ENCODE peak calls at places on chromosomes 13 and 19, in eight cellular contexts. G is GM20000, Q is endothelial cell, P is breast epithelium, S is activated B cell treated with CpG ODN at 0.5 μM for 24 hours, K is psoas muscle, O is body of pancreas, W is Peyer's patch. R is an unnamed sample.

GRCh38 chr13:33231339-33231738 is 54.2 kb downstream of the STARD13 start:
- DNase-seq in P (no peak), K (no peak), O (no peak), S (no peak), G (no peak), W (no peak), Q (no peak), R (no peak)

GRCh38 chr19:14786421-14786851 is 8.1 kb upstream of the ADGRE2 start:
- DNase-seq in K (no peak), G (peak), W (no peak), Q (peak), O (no peak), S (no peak), P (no peak), R (no peak)

GRCh38 chr19:4534836-4535658 is at the start of gene PLIN5:
- DNase-seq in W (peak), G (peak), K (peak), S (peak), O (peak), Q (peak), P (peak), R (peak)

GRCh38 chr19:18304194-18304495 is 18.7 kb downstream of the LSM4 start:
- DNase-seq in K (peak), W (peak), P (no peak), O (peak), Q (no peak), G (no peak), S (no peak), R (no peak)

GRCh38 chr19:47542030-47542475 is 27.2 kb upstream of the NAPA start:
- DNase-seq in G (no peak), W (no peak), O (no peak), P (no peak), Q (no peak), S (no peak), K (no peak), R (no peak)

GRCh38 chr19:858868-859843 is at the start of gene CFD:
- DNase-seq in G (no peak), K (peak), O (no peak), P (no peak), S (no peak), W (peak), Q (no peak), R (no peak)

GRCh38 chr13:47564041-47564440 is 437.0 kb downstream of the SUCLA2 start:
- DNase-seq in P (no peak), W (no peak), S (no peak), Q (no peak), O (no peak), K (no peak), G (no peak), R (no peak)

GRCh38 chr19:34364830-34365462 is at the start of gene GPI:
- DNase-seq in Q (peak), W (peak), G (peak), P (peak), K (peak), S (peak), O (peak), R (no peak)

GRCh38 chr19:34041922-34042521 is 130.3 kb upstream of the LSM14A start:
- DNase-seq in P (no peak), O (peak), W (peak), Q (peak), S (peak), G (peak), K (peak), R (peak)

GRCh38 chr13:51806571-51806970 is 2.6 kb upstream of the DHRS12 start:
- DNase-seq in G (no peak), W (no peak), K (no peak), S (no peak), Q (no peak), P (no peak), O (peak), R (peak)

GRCh38 chr19:29785955-29786589 is 25.7 kb upstream of the CCNE1 start:
- DNase-seq in Q (no peak), G (peak), O (no peak), P (no peak), W (no peak), K (no peak), S (no peak), R (no peak)

GRCh38 chr13:53311561-53311960 is 282.9 kb downstream of the OLFM4 start:
- DNase-seq in P (no peak), K (no peak), O (no peak), G (no peak), Q (no peak), W (no peak), S (no peak), R (no peak)

GRCh38 chr13:72864142-72865035 is 82.5 kb downstream of the PIBF1 start:
- DNase-seq in S (no peak), K (no peak), G (peak), O (no peak), W (no peak), Q (no peak), P (no peak), R (peak)

GRCh38 chr19:28456264-28456663 is 756.7 kb downstream of the UQCRFS1 start:
- DNase-seq in P (no peak), S (no peak), O (no peak), G (no peak), K (no peak), W (no peak), Q (no peak), R (no peak)

GRCh38 chr13:26601669-26602068 is 44.2 kb downstream of the WASF3 start:
- DNase-seq in S (no peak), W (no peak), O (no peak), P (no peak), Q (no peak), K (no peak), G (peak), R (peak)

GRCh38 chr13:114054830-114055439 is 77.5 kb downstream of the RASA3 start:
- DNase-seq in O (no peak), K (no peak), Q (no peak), S (no peak), P (no peak), W (no peak), G (no peak), R (no peak)

GRCh38 chr19:8641908-8642547 is 11.6 kb downstream of the NFILZ start:
- DNase-seq in P (no peak), S (no peak), G (peak), W (no peak), K (no peak), O (no peak), Q (peak), R (peak)

GRCh38 chr19:55149078-55150003 is at the start of gene TNNT1:
- DNase-seq in K (peak), Q (no peak), W (no peak), P (no peak), S (no peak), O (no peak), G (no peak), R (no peak)

GRCh38 chr13:109211616-109212015 is 574.8 kb downstream of the IRS2 start:
- DNase-seq in G (no peak), Q (no peak), W (no peak), S (no peak), K (no peak), P (peak), O (no peak), R (peak)

GRCh38 chr13:41746259-41746658 is 214.7 kb downstream of the VWA8 start:
- DNase-seq in Q (no peak), K (no peak), P (no peak), S (no peak), O (no peak), G (no peak), W (no peak), R (peak)

GRCh38 chr19:27777726-27778125 is 1435.2 kb downstream of the UQCRFS1 start:
- DNase-seq in O (no peak), G (no peak), Q (no peak), S (no peak), W (no peak), P (no peak), K (no peak), R (no peak)

GRCh38 chr13:39612023-39612637 is 9.1 kb upstream of the LHFPL6 start:
- DNase-seq in S (no peak), O (peak), P (peak), W (no peak), Q (peak), G (peak), K (peak), R (peak)

GRCh38 chr13:61095885-61096284 is 319.8 kb downstream of the PCDH20 start:
- DNase-seq in P (no peak), K (no peak), Q (no peak), G (no peak), S (no peak), O (no peak), W (no peak), R (no peak)

GRCh38 chr19:20279516-20279915 is 112.5 kb downstream of the ZNF486 start:
- DNase-seq in Q (no peak), O (no peak), K (no peak), P (no peak), W (no peak), S (no peak), G (no peak), R (no peak)

GRCh38 chr19:374183-374885 is 29.7 kb upstream of the MIER2 start:
- DNase-seq in O (no peak), P (peak), S (no peak), K (no peak), Q (no peak), W (no peak), G (no peak), R (no peak)

GRCh38 chr19:16429066-16429758 is 42.6 kb downstream of the EPS15L1 start:
- DNase-seq in O (peak), Q (no peak), P (peak), K (peak), G (no peak), W (no peak), S (no peak), R (no peak)

GRCh38 chr13:48826039-48826438 is 149.7 kb upstream of the FNDC3A start:
- DNase-seq in K (no peak), P (no peak), G (no peak), Q (no peak), W (no peak), S (no peak), O (no peak), R (no peak)

GRCh38 chr13:48828962-48829405 is 146.7 kb upstream of the FNDC3A start:
- DNase-seq in W (no peak), K (no peak), G (no peak), Q (no peak), P (no peak), S (no peak), O (peak), R (no peak)

GRCh38 chr13:48831248-48831647 is 144.5 kb upstream of the FNDC3A start:
- DNase-seq in G (no peak), P (no peak), Q (no peak), W (no peak), S (no peak), K (no peak), O (no peak), R (no peak)

GRCh38 chr13:48827709-48828108 is 148.0 kb upstream of the FNDC3A start:
- DNase-seq in P (no peak), W (no peak), G (no peak), O (no peak), K (no peak), Q (no peak), S (no peak), R (no peak)

GRCh38 chr13:48829536-48829935 is 146.2 kb upstream of the FNDC3A start:
- DNase-seq in O (no peak), K (no peak), G (no peak), W (no peak), S (no peak), P (no peak), Q (no peak), R (no peak)
- TF ChIP-seq CTCF in O (no peak), K (no peak), G (no peak), W (no peak), S (no peak), P (no peak), Q (no peak), R (no peak)

GRCh38 chr13:46317120-46317519 is 69.9 kb downstream of the RUBCNL start:
- DNase-seq in K (no peak), G (no peak), O (no peak), W (no peak), S (no peak), Q (no peak), P (no peak), R (peak)

GRCh38 chr13:46327256-46327655 is 59.8 kb downstream of the RUBCNL start:
- DNase-seq in Q (no peak), W (no peak), P (no peak), O (no peak), K (no peak), S (no peak), G (no peak), R (no peak)

GRCh38 chr13:46324976-46325375 is 62.1 kb downstream of the RUBCNL start:
- DNase-seq in O (no peak), G (no peak), S (no peak), Q (no peak), K (no peak), W (no peak), P (no peak), R (no peak)

GRCh38 chr13:46321494-46322225 is 65.4 kb downstream of the RUBCNL start:
- DNase-seq in G (peak), K (peak), S (no peak), O (peak), P (peak), W (no peak), Q (peak), R (peak)
- TF ChIP-seq CTCF in G (peak), K (peak), S (peak), O (peak), P (peak), W (peak), Q (peak), R (peak)

GRCh38 chr19:41439441-41440222 is at the start of gene DMAC2:
- DNase-seq in O (peak), W (peak), S (peak), Q (peak), K (peak), P (peak), G (peak), R (peak)
- TF ChIP-seq CTCF in O (peak), W (peak), S (no peak), Q (no peak), K (peak), P (peak), G (peak), R (peak)

DNA sequence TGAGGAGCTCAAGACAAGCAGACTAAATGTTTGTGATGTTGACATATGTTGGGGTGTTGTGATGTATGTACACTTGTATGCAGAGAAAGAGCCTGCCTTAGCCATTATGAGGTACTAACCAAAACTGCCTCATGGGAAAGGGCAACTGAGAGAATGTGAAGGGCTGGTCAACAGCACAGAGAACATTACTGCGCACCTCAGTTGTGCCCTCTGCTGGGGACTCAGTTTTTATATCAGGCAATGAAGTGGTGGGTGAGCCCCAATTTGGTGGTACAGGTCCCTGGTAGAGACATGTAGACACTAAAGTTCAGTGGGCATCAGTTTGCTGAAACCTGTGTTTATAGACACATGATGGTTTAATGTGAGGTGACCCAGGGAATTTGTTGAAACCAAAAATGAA is 286.9 kb downstream of the DCT start:
- DNase-seq in S (no peak), Q (peak), K (no peak), W (no peak), G (peak), P (no peak), O (peak), R (peak)
- TF ChIP-seq CTCF in S (no peak), Q (peak), K (peak), W (peak), G (no peak), P (peak), O (peak), R (peak)

DNA sequence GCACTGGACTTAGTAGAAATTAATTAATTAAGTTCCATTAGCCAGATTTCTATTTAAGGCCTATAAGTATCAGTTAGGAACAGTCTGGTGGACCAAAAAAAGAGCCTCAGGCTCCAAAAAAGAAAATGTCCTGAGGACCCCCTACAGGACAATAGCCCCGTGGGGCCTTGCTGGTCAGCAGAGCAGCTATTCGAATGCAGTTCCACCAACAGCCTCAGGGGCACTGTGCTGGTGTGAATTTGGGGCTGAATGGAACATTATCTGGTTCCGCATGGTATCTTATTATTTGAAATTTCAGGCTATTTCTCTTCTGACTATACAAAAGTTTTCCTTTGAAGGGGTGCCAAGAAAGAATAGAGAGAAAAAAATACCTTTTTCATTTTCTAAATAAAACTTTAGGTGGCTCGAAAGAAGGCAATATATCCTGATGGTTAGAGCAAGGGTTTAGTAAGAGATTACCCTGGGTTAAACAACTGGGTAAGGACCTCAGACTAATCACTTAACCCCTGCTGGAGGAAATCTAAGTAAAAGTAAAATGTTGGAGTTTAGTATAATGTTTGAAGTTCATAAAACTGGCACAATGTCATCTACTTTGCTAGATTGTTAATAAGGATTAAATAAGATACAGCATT is 147.2 kb downstream of the MIPEP start:
- DNase-seq in S (no peak), W (no peak), K (no peak), O (no peak), P (no peak), Q (peak), G (no peak), R (no peak)
- TF ChIP-seq CTCF in S (no peak), W (no peak), K (peak), O (no peak), P (no peak), Q (peak), G (peak), R (peak)

GRCh38 chr13:43894438-43894837 is 14.7 kb downstream of the LACC1 start:
- DNase-seq in W (no peak), O (no peak), S (no peak), K (no peak), P (no peak), G (no peak), Q (no peak), R (no peak)
- TF ChIP-seq CTCF in W (no peak), O (no peak), S (no peak), K (no peak), P (no peak), G (no peak), Q (peak), R (peak)

GRCh38 chr19:38384209-38385027 is 3.4 kb downstream of the GGN start:
- DNase-seq in K (no peak), S (no peak), P (no peak), W (no peak), O (no peak), G (no peak), Q (peak), R (no peak)
- TF ChIP-seq CTCF in K (no peak), S (no peak), P (no peak), W (peak), O (no peak), G (no peak), Q (no peak), R (peak)

DNA sequence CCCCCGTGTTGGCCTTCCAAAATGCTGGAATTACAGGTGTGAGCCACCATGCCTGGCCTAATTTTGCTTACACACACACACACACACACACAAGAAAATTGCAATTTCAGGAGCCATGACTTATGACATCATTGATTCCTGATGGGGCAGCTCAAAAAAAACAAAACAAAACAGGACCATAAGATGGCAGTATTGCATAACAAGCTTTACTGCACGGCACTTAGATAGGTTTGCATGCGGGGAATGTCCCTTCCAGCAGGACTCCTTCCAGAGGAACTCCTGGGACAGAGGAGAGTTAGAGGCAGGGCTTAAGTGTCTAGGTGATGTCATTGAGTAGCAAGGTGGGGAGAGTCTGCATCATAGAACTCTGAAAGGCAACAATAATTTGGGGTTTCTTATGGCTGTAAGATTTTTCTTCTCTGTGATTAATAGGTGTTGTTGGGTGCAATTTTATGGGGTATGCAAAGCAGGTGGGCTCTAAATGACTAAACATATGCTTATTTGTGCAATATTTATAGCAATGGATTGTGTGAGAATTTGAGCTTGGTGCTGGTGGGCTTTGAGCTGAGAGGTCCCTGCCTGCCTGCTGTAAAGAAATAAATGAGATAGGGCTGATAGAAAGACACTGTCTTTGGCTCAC is 9.0 kb upstream of the ACSBG2 start:
- DNase-seq in Q (no peak), K (no peak), S (no peak), P (no peak), O (no peak), W (no peak), G (peak), R (peak)
- TF ChIP-seq CTCF in Q (no peak), K (peak), S (no peak), P (no peak), O (peak), W (peak), G (peak), R (peak)

GRCh38 chr19:5742051-5742450 is 21.6 kb downstream of the CATSPERD start:
- DNase-seq in W (no peak), S (no peak), Q (no peak), P (no peak), K (no peak), O (no peak), G (no peak), R (no peak)

GRCh38 chr19:5743640-5744039 is 23.2 kb downstream of the CATSPERD start:
- DNase-seq in S (no peak), W (no peak), G (no peak), K (no peak), O (no peak), Q (no peak), P (no peak), R (peak)

GRCh38 chr19:5738423-5738822 is 18.0 kb downstream of the CATSPERD start:
- DNase-seq in W (no peak), O (no peak), P (no peak), G (no peak), Q (no peak), K (no peak), S (no peak), R (peak)
- TF ChIP-seq CTCF in W (no peak), O (no peak), P (no peak), G (no peak), Q (no peak), K (no peak), S (no peak), R (no peak)